ENCODE peak calls at places on chromosomes 11 and 22, in six cellular contexts. I, Z, P, E, V and M are unnamed samples.

GRCh38 chr22:44246615-44247326 is 66.0 kb downstream of the SHISAL1 start:
- DNase-seq in V (no peak), I (no peak), Z (no peak), P (no peak), E (no peak), M (peak)

GRCh38 chr11:13826505-13827278 is 135.8 kb upstream of the SPON1 start:
- DNase-seq in V (no peak), E (no peak), P (no peak), I (no peak), Z (no peak), M (no peak)

GRCh38 chr22:39292561-39293074 is 26.8 kb downstream of the RPL3 start:
- DNase-seq in P (peak), V (peak), Z (no peak), I (no peak), E (peak), M (peak)

GRCh38 chr11:58285483-58286040 is 17.5 kb upstream of the OR10W1 start:
- DNase-seq in E (no peak), Z (no peak), I (no peak), V (no peak), P (no peak), M (no peak)

GRCh38 chr11:100681064-100681502 is 6.0 kb upstream of the ARHGAP42 start:
- DNase-seq in E (peak), Z (no peak), I (no peak), P (peak), V (peak), M (peak)

GRCh38 chr11:69120096-69120875 is 35.4 kb upstream of the SMIM38 start:
- DNase-seq in I (no peak), V (no peak), E (no peak), P (no peak), Z (no peak), M (no peak)

GRCh38 chr22:38069372-38070249 is 12.4 kb downstream of the PICK1 start:
- DNase-seq in V (peak), Z (peak), I (no peak), P (peak), E (peak), M (no peak)

GRCh38 chr11:33957304-33957917 is 65.5 kb upstream of the LMO2 start:
- DNase-seq in Z (no peak), P (no peak), E (no peak), V (no peak), I (no peak), M (no peak)

GRCh38 chr11:75380716-75381420 is 18.4 kb upstream of the RPS3 start:
- DNase-seq in E (no peak), I (no peak), V (no peak), P (no peak), Z (no peak), M (no peak)

GRCh38 chr22:45162531-45162930 is 1.2 kb upstream of the NUP50 start:
- DNase-seq in Z (no peak), E (no peak), P (no peak), I (no peak), V (no peak), M (no peak)

GRCh38 chr11:123904932-123905331 is 3.0 kb downstream of the OR8D4 start:
- DNase-seq in P (no peak), E (no peak), V (no peak), Z (no peak), I (no peak), M (no peak)

GRCh38 chr11:61274084-61274483 is 21.0 kb downstream of the VWCE start:
- DNase-seq in Z (no peak), P (no peak), I (no peak), E (no peak), V (no peak), M (no peak)

GRCh38 chr22:37244114-37244921 is at the start of gene RAC2:
- DNase-seq in P (peak), V (peak), E (peak), I (peak), Z (no peak), M (peak)

GRCh38 chr11:101987370-101987769 is 59.9 kb upstream of the CFAP300 start:
- DNase-seq in V (no peak), I (no peak), E (no peak), Z (no peak), P (no peak), M (no peak)

GRCh38 chr11:33310720-33311500 is 53.7 kb downstream of the HIPK3 start:
- DNase-seq in I (no peak), E (no peak), P (no peak), V (no peak), Z (no peak), M (no peak)

GRCh38 chr11:122100222-122101080 is 15.6 kb downstream of the BLID start:
- DNase-seq in I (no peak), E (peak), P (peak), V (peak), Z (peak), M (peak)

GRCh38 chr11:92628401-92629292 is 340.8 kb upstream of the MTNR1B start:
- DNase-seq in Z (no peak), P (no peak), E (no peak), V (no peak), I (no peak), M (no peak)

GRCh38 chr22:37007666-37008065 is 11.6 kb downstream of the TST start:
- DNase-seq in E (no peak), V (no peak), Z (no peak), I (no peak), P (no peak), M (no peak)

GRCh38 chr22:36443198-36443770 is 38.2 kb downstream of the TXN2 start:
- DNase-seq in V (no peak), E (peak), P (no peak), I (no peak), Z (no peak), M (no peak)

GRCh38 chr22:38230108-38230825 is 28.5 kb downstream of the MAFF start:
- DNase-seq in E (peak), V (no peak), I (peak), P (peak), Z (peak), M (no peak)

GRCh38 chr11:113465786-113466185 is 9.4 kb downstream of the DRD2 start:
- DNase-seq in V (no peak), E (no peak), Z (no peak), P (no peak), I (no peak), M (no peak)

GRCh38 chr11:12185914-12186313 is 75.5 kb downstream of the MICAL2 start:
- DNase-seq in Z (no peak), I (no peak), P (no peak), E (no peak), V (no peak), M (no peak)